ENCODE peak calls at places on chromosome 1, in six cellular contexts. One of them, this sample, is unnamed.

GRCh38 chr1:108831225-108831624 is 25.7 kb downstream of the AKNAD1 start:
- DNase-seq in progenitor cell of endocrine pancreas: no peak
- DNase-seq in renal cortical epithelial cell: no peak
- DNase-seq in posterior cingulate gyrus: no peak
- DNase-seq in retina: no peak
- DNase-seq in kidney glomerular epithelial cell: no peak
- DNase-seq in this sample: no peak

GRCh38 chr1:152876827-152877226 is 1.3 kb upstream of the SMCP start:
- DNase-seq in renal cortical epithelial cell: no peak
- DNase-seq in kidney glomerular epithelial cell: no peak
- DNase-seq in progenitor cell of endocrine pancreas: no peak
- DNase-seq in retina: no peak
- DNase-seq in posterior cingulate gyrus: no peak
- DNase-seq in this sample: no peak

GRCh38 chr1:151347523-151348246 is 633 bp upstream of the RFX5 start:
- DNase-seq in progenitor cell of endocrine pancreas: no peak
- DNase-seq in kidney glomerular epithelial cell: no peak
- DNase-seq in renal cortical epithelial cell: peak
- DNase-seq in retina: no peak
- DNase-seq in posterior cingulate gyrus: no peak
- DNase-seq in this sample: no peak

GRCh38 chr1:57517587-57518397 is 93.9 kb upstream of the DAB1 start:
- DNase-seq in progenitor cell of endocrine pancreas: no peak
- DNase-seq in posterior cingulate gyrus: no peak
- DNase-seq in kidney glomerular epithelial cell: no peak
- DNase-seq in renal cortical epithelial cell: no peak
- DNase-seq in retina: no peak
- DNase-seq in this sample: no peak

GRCh38 chr1:167273027-167273800 is 52.5 kb downstream of the POU2F1 start:
- DNase-seq in renal cortical epithelial cell: peak
- DNase-seq in retina: peak
- DNase-seq in progenitor cell of endocrine pancreas: no peak
- DNase-seq in kidney glomerular epithelial cell: no peak
- DNase-seq in posterior cingulate gyrus: no peak
- DNase-seq in this sample: no peak

GRCh38 chr1:11157867-11158266 is 31.3 kb upstream of the ANGPTL7 start:
- DNase-seq in retina: no peak
- DNase-seq in renal cortical epithelial cell: no peak
- DNase-seq in kidney glomerular epithelial cell: no peak
- DNase-seq in progenitor cell of endocrine pancreas: no peak
- DNase-seq in posterior cingulate gyrus: no peak
- DNase-seq in this sample: no peak

GRCh38 chr1:201268604-201269151 is 14.6 kb upstream of the PKP1 start:
- DNase-seq in kidney glomerular epithelial cell: peak
- DNase-seq in renal cortical epithelial cell: peak
- DNase-seq in posterior cingulate gyrus: peak
- DNase-seq in retina: peak
- DNase-seq in progenitor cell of endocrine pancreas: no peak
- DNase-seq in this sample: no peak

GRCh38 chr1:43573066-43573799 is 42.5 kb downstream of the PTPRF start:
- DNase-seq in kidney glomerular epithelial cell: no peak
- DNase-seq in renal cortical epithelial cell: no peak
- DNase-seq in posterior cingulate gyrus: no peak
- DNase-seq in progenitor cell of endocrine pancreas: no peak
- DNase-seq in retina: peak
- DNase-seq in this sample: no peak

GRCh38 chr1:67457247-67457646 is 27.0 kb upstream of the SERBP1 start:
- DNase-seq in kidney glomerular epithelial cell: no peak
- DNase-seq in progenitor cell of endocrine pancreas: no peak
- DNase-seq in retina: no peak
- DNase-seq in posterior cingulate gyrus: no peak
- DNase-seq in renal cortical epithelial cell: no peak
- DNase-seq in this sample: no peak

GRCh38 chr1:21326861-21327344 is 36.6 kb upstream of the ECE1 start:
- DNase-seq in renal cortical epithelial cell: no peak
- DNase-seq in progenitor cell of endocrine pancreas: no peak
- DNase-seq in retina: no peak
- DNase-seq in kidney glomerular epithelial cell: no peak
- DNase-seq in posterior cingulate gyrus: no peak
- DNase-seq in this sample: no peak

GRCh38 chr1:58922302-58923089 is 138.6 kb upstream of the JUN start:
- DNase-seq in kidney glomerular epithelial cell: peak
- DNase-seq in posterior cingulate gyrus: no peak
- DNase-seq in progenitor cell of endocrine pancreas: no peak
- DNase-seq in retina: no peak
- DNase-seq in renal cortical epithelial cell: peak
- DNase-seq in this sample: no peak